ENCODE peak calls at places on chromosomes 3 and 15, in four cellular contexts. P, X, B and K are unnamed samples.
A peak's percentile ranks its signal among the peaks of the same experiment; 100 is the strongest.

GRCh38 chr15:91258436-91258779 is 158.4 kb downstream of the SV2B start:
- DNase-seq in B (no peak), P (peak; percentile 30), X (no peak), K (no peak)

GRCh38 chr3:153880493-153880892 is 240.7 kb upstream of the ARHGEF26 start:
- DNase-seq in X (no peak), B (no peak), P (no peak), K (no peak)

GRCh38 chr15:34716111-34716510 is 38.7 kb downstream of the GJD2 start:
- DNase-seq in B (no peak), P (no peak), X (no peak), K (no peak)

GRCh38 chr3:188320757-188321156 is 166.8 kb downstream of the LPP start:
- DNase-seq in X (peak; percentile 83), B (no peak), P (no peak), K (peak; percentile 88)

GRCh38 chr15:91032919-91033803 is 10.8 kb upstream of the VPS33B start:
- DNase-seq in B (peak; percentile 28), P (peak; percentile 19), X (no peak), K (no peak)

GRCh38 chr3:151813777-151814176 is at the start of gene AADAC:
- DNase-seq in B (no peak), X (peak; percentile 46), P (no peak), K (no peak)

GRCh38 chr3:151219056-151219455 is 16.0 kb upstream of the GPR171 start:
- DNase-seq in B (no peak), X (peak; percentile 87), P (no peak), K (peak; percentile 89)

GRCh38 chr3:8147726-8148125 is 353.9 kb upstream of the LMCD1 start:
- DNase-seq in P (no peak), B (no peak), X (no peak), K (no peak)

GRCh38 chr3:197521277-197522182 is 34.2 kb downstream of the BDH1 start:
- DNase-seq in X (no peak), B (no peak), P (no peak), K (no peak)

GRCh38 chr15:43777293-43777819 is 590 bp upstream of the ELL3 start:
- DNase-seq in P (peak; percentile 74), X (peak; percentile 55), B (peak; percentile 70), K (peak; percentile 65)

GRCh38 chr15:65004993-65005392 is 15.3 kb upstream of the SPG21 start:
- DNase-seq in B (no peak), X (no peak), P (no peak), K (no peak)

GRCh38 chr3:186772886-186773417 is 10.4 kb upstream of the EIF4A2 start:
- DNase-seq in X (no peak), P (no peak), B (peak; percentile 44), K (peak; percentile 18)

GRCh38 chr3:69499899-69500316 is 114.0 kb upstream of the FRMD4B start:
- DNase-seq in X (no peak), P (no peak), B (no peak), K (no peak)

GRCh38 chr15:98968576-98968975 is 39.0 kb downstream of the PGPEP1L start:
- DNase-seq in B (no peak), P (no peak), X (no peak), K (no peak)

GRCh38 chr15:95044780-95045417 is 813.5 kb downstream of the MCTP2 start:
- DNase-seq in B (no peak), X (no peak), P (no peak), K (no peak)

GRCh38 chr15:69852482-69853275 is 245.0 kb downstream of the TLE3 start:
- DNase-seq in P (peak; percentile 29), B (no peak), X (peak; percentile 86), K (peak; percentile 82)

GRCh38 chr3:59522550-59522949 is 472.7 kb upstream of the CFAP20DC start:
- DNase-seq in B (no peak), P (no peak), X (no peak), K (no peak)